ENCODE peak calls at places on chromosomes 6 and 20, in four cellular contexts. S is neural progenitor cell, C is upper lobe of right lung, H is tibial artery. B is an unnamed sample. For H3K27me3 and H3K9me3, the result is how much of the 10 kb centered on the place peaks cover.

GRCh38 chr6:105384004-105384403 is 18.9 kb downstream of the PREP start:
- DNase-seq in C (no peak), H (no peak), S (no peak), B (no peak)

GRCh38 chr6:134564705-134565104 is 246.8 kb upstream of the SGK1 start:
- DNase-seq in C (no peak), H (no peak), S (no peak), B (no peak)

GRCh38 chr6:144383336-144383735 is 98.2 kb downstream of the UTRN start:
- DNase-seq in S (no peak), C (no peak), H (no peak), B (no peak)

GRCh38 chr6:7914991-7915789 is 4.6 kb upstream of the TXNDC5 start:
- DNase-seq in H (peak), C (no peak), S (no peak), B (no peak)

GRCh38 chr6:147222160-147222838 is 18.1 kb downstream of the STXBP5 start:
- DNase-seq in C (no peak), S (no peak), H (no peak), B (no peak)

GRCh38 chr6:105087571-105088211 is 92.1 kb downstream of the POPDC3 start:
- DNase-seq in C (no peak), H (no peak), S (peak), B (no peak)

GRCh38 chr20:44692932-44693476 is 22.2 kb upstream of the CCN5 start:
- DNase-seq in S (no peak), H (peak), C (no peak), B (peak)

GRCh38 chr6:87753131-87753685 is 51.2 kb upstream of the AKIRIN2 start:
- DNase-seq in H (no peak), C (no peak), S (no peak), B (no peak)

GRCh38 chr6:26067367-26067766 is 19.9 kb upstream of the HFE start:
- DNase-seq in S (no peak), H (no peak), C (no peak), B (no peak)

GRCh38 chr6:141675957-141676356 is 456.8 kb upstream of the GJE1 start:
- DNase-seq in S (no peak), C (no peak), H (no peak), B (no peak)

GRCh38 chr6:169854083-169854725 is 102.8 kb downstream of the ERMARD start:
- DNase-seq in C (peak), H (no peak), S (no peak), B (no peak)

GRCh38 chr6:167448378-167448777 is 123.5 kb downstream of the TTLL2 start:
- DNase-seq in H (no peak), S (no peak), C (no peak), B (no peak)

GRCh38 chr6:21371676-21372161 is 221.8 kb upstream of the SOX4 start:
- DNase-seq in H (no peak), S (peak), C (no peak), B (no peak)

GRCh38 chr20:22348010-22348409 is 236.4 kb downstream of the FOXA2 start:
- DNase-seq in S (no peak), H (no peak), C (no peak), B (no peak)

GRCh38 chr6:111113731-111114438 is 26.6 kb downstream of the SLC16A10 start:
- DNase-seq in C (no peak), H (peak), S (peak), B (no peak)

GRCh38 chr6:111692327-111693164 is 86.9 kb upstream of the TRAF3IP2 start:
- DNase-seq in H (no peak), C (no peak), S (no peak), B (peak)

GRCh38 chr6:136788069-136788902 is 4.0 kb downstream of the MAP3K5 start:
- DNase-seq in S (no peak), C (no peak), H (no peak), B (no peak)

GRCh38 chr6:105810105-105810921 is 275.8 kb upstream of the PRDM1 start:
- DNase-seq in C (no peak), H (peak), S (no peak), B (peak)

GRCh38 chr6:35297541-35298481 is at the start of gene DEF6:
- DNase-seq in H (peak), S (peak), C (peak), B (peak)

GRCh38 chr6:16486661-16487060 is 248.3 kb downstream of the GMPR start:
- DNase-seq in S (no peak), H (no peak), C (no peak), B (no peak)

GRCh38 chr6:167932468-167933276 is 64.8 kb upstream of the KIF25 start:
- DNase-seq in C (no peak), S (no peak), H (no peak), B (no peak)

GRCh38 chr6:74814440-74814839 is 391.4 kb downstream of the COL12A1 start:
- DNase-seq in S (no peak), C (no peak), H (no peak), B (no peak)

GRCh38 chr20:33465536-33466302 is 22.2 kb upstream of the SNTA1 start:
- DNase-seq in H (no peak), S (peak), C (no peak), B (no peak)

GRCh38 chr20:51422912-51423667 is 119.4 kb downstream of the NFATC2 start:
- DNase-seq in S (no peak), H (no peak), C (no peak), B (no peak)

GRCh38 chr6:3414704-3415453 is 42.0 kb downstream of the SLC22A23 start:
- DNase-seq in H (no peak), C (no peak), S (no peak), B (peak)

GRCh38 chr6:49423817-49424216 is 39.2 kb downstream of the MMUT start:
- DNase-seq in C (no peak), S (no peak), H (no peak), B (no peak)

GRCh38 chr6:125277838-125278237 is 23.9 kb downstream of the HDDC2 start:
- DNase-seq in S (no peak), C (no peak), H (no peak), B (no peak)

GRCh38 chr6:1482381-1483166 is 93.2 kb downstream of the FOXF2 start:
- DNase-seq in S (no peak), C (no peak), H (no peak), B (no peak)

GRCh38 chr6:25138697-25139051 is 140.5 kb upstream of the CARMIL1 start:
- DNase-seq in S (no peak), H (no peak), C (no peak), B (no peak)

GRCh38 chr20:61306935-61307475 is 54.9 kb downstream of the CDH4 start:
- DNase-seq in C (no peak), H (no peak), S (no peak), B (no peak)

GRCh38 chr6:88725111-88725711 is 238.2 kb downstream of the RNGTT start:
- DNase-seq in H (peak), C (no peak), S (peak), B (no peak)

GRCh38 chr6:133621751-133622150 is 267.2 kb upstream of the TCF21 start:
- DNase-seq in S (no peak), H (no peak), C (no peak), B (no peak)

GRCh38 chr20:64119681-64120341 is 12.4 kb upstream of the NPBWR2 start:
- DNase-seq in C (peak), H (no peak), S (no peak), B (peak)
- H3K4me3 ChIP-seq in C (no peak), H (no peak), S (no peak), B (no peak)

GRCh38 chr20:59603727-59604608 is at the start of gene PHACTR3:
- DNase-seq in H (no peak), C (no peak), S (peak), B (no peak)
- H3K27me3 ChIP-seq in H (half or more), C (half or more), S (half or more), B (half or more)

GRCh38 chr6:160190974-160191373 is 67.6 kb downstream of the SLC22A2 start:
- DNase-seq in S (no peak), H (no peak), C (no peak), B (no peak)

GRCh38 chr6:160192840-160193239 is 65.8 kb downstream of the SLC22A2 start:
- DNase-seq in S (no peak), C (no peak), H (no peak), B (no peak)

GRCh38 chr6:160198577-160199211 is 59.9 kb downstream of the SLC22A2 start:
- DNase-seq in S (no peak), H (no peak), C (no peak), B (no peak)

GRCh38 chr6:160197662-160198061 is 61.0 kb downstream of the SLC22A2 start:
- DNase-seq in H (no peak), C (no peak), S (no peak), B (no peak)

DNA sequence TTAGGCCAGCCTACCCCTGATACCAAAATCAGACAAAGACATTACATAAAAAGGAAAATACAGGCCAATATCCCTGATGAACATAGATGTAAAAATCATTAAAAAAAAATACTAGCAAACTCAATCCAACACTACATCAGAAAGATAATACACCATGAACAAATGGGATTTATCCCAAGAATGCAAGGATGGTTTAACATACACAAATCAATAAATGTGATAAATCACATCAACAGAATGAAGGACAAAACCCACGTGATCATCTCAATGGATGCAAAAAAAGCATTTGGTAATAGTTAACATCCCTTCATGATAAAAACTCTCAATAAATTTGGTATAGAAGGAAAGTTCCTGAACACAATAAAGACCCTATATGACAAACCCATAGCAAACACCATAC is 63.8 kb downstream of the SLC22A2 start:
- DNase-seq in C (no peak), H (no peak), S (no peak), B (no peak)
- H3K9me3 ChIP-seq in C (under half), H (under half), S (under half), B (under half)

GRCh38 chr6:131951576-131952230 is 531 bp upstream of the CCN2 start:
- DNase-seq in H (no peak), C (no peak), S (peak), B (no peak)
- H3K4me3 ChIP-seq in H (peak), C (peak), S (peak), B (peak)

GRCh38 chr20:19757487-19757972 is 528 bp upstream of the RIN2 start:
- DNase-seq in H (peak), S (peak), C (peak), B (peak)
- H3K27me3 ChIP-seq in H (under half), S (under half), C (under half), B (under half)

DNA sequence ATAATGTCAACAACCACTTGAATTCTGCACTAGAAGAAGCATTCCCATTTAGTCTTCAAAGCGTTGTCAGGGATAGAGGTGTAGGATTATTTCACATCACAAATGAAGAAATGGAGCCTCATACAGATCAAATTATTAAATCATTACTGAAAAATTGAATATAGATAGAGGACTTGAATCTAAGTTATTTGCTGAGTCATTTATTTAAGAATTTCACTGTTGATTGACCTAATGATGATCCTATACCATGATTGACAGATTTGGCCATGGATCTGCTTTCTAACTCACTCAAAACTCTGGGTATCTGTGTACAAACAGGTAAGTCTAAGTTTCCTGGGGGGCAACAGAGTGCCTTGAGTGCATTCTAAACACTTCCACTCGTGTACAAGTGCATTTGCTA is 215.9 kb downstream of the BTBD3 start:
- DNase-seq in H (no peak), S (no peak), C (no peak), B (no peak)
- H3K9me3 ChIP-seq in H (under half), S (under half), C (under half), B (under half)

DNA sequence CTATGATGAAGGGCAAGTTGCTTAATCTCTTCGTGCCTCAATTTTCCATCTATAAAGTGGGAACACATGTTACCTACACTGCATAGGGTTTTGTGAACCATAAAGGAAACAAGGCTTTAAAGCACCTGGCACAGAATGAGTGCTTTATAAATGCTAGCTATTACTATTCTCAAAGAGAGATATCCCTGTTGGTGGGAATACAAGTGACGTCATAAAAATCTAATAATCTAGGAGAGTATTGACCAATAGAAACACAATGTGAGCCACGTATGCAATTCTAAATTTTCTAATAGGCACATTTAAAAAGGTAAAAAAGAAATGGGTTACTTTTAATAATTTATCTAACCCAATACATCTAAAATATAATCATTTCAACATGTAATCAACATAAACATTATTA is 316.4 kb downstream of the PTPRT start:
- DNase-seq in C (no peak), H (no peak), S (no peak), B (no peak)
- H3K4me3 ChIP-seq in C (no peak), H (no peak), S (no peak), B (no peak)

DNA sequence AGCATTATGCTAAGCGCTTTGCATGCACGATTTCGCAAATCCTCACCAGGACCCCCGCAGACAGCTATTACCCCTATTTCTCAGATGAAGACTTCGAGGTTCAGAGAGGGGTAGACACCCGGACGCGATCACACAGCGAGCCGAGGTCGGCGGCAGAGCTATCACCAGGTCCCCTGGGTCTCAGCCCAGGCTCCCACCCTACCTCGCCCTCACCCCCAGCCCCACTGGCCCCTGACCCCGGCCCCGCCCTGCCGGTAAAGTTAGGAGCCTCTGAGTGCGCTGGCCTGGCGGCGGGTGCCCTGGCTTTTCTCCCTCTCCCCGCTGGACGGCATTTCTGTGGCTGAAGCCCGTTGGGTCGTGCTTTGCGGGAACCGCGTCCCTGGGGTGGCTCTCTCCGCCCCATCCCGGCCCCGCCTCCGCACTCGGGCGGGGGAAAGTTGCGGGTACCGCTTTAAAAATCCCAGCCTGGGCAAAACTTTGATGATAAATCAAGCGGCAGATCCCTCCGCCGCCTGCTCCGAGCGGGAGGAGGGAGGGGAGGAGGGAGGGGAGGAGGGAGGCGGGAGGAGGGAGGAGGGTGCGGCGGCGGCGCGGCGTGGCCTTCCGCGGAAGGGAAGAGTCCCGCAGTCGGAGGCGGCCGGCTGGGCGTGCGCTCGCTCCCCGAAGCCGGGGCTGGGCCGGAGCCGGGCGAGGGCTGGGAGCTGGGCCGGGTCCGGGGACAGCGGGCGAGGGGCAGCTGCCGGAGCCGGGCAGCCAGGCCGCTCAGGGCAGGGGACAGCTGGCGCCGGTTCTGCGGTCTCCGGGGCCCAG is at the start of gene VSTM2L:
- DNase-seq in S (peak), C (peak), H (no peak), B (no peak)
- H3K27me3 ChIP-seq in S (under half), C (under half), H (half or more), B (half or more)

B was measured in left lung.